ENCODE peak calls at places on chromosomes 1 and 21, in six cellular contexts. B, R, J, M, N and Z are unnamed samples.

GRCh38 chr1:151991663-151992344 is 1.9 kb downstream of the S100A10 start:
- DNase-seq in B (no peak), R (no peak), J (no peak), M (no peak), N (no peak), Z (no peak)

GRCh38 chr21:41315726-41316125 is 875 bp upstream of the FAM3B start:
- DNase-seq in B (no peak), R (no peak), J (no peak), M (no peak), N (no peak), Z (no peak)

GRCh38 chr1:75520862-75521261 is 90.1 kb downstream of the SLC44A5 start:
- DNase-seq in B (no peak), R (no peak), J (no peak), M (no peak), N (no peak), Z (no peak)

GRCh38 chr1:36476945-36477344 is 5.8 kb downstream of the CSF3R start:
- DNase-seq in B (no peak), R (no peak), J (no peak), M (no peak), N (no peak), Z (no peak)

GRCh38 chr1:30748098-30748698 is 9.4 kb downstream of the LAPTM5 start:
- DNase-seq in B (no peak), R (no peak), J (peak), M (no peak), N (no peak), Z (peak)

GRCh38 chr1:20730690-20731056 is 1.8 kb downstream of the SH2D5 start:
- DNase-seq in B (no peak), R (no peak), J (no peak), M (no peak), N (no peak), Z (no peak)

GRCh38 chr21:46100426-46100825 is 2.5 kb downstream of the COL6A2 start:
- DNase-seq in B (no peak), R (no peak), J (no peak), M (no peak), N (no peak), Z (no peak)

GRCh38 chr21:34274001-34274400 is 89.8 kb upstream of the KCNE2 start:
- DNase-seq in B (no peak), R (no peak), J (no peak), M (no peak), N (no peak), Z (no peak)

GRCh38 chr21:30714436-30714835 is 4.1 kb downstream of the KRTAP21-3 start:
- DNase-seq in B (no peak), R (no peak), J (no peak), M (no peak), N (no peak), Z (no peak)

GRCh38 chr1:44650159-44650831 is 24.0 kb downstream of the TMEM53 start:
- DNase-seq in B (no peak), R (no peak), J (no peak), M (no peak), N (no peak), Z (no peak)

GRCh38 chr21:36310016-36310415 is 10.0 kb upstream of the MORC3 start:
- DNase-seq in B (no peak), R (no peak), J (no peak), M (no peak), N (no peak), Z (no peak)

GRCh38 chr21:45073301-45074047 is 906 bp upstream of the ADARB1 start:
- DNase-seq in B (no peak), R (no peak), J (peak), M (no peak), N (no peak), Z (peak)

GRCh38 chr1:233255145-233255544 is 40.4 kb downstream of the PCNX2 start:
- DNase-seq in B (no peak), R (no peak), J (no peak), M (no peak), N (no peak), Z (no peak)

GRCh38 chr1:25875856-25876692 is 566 bp upstream of the PAQR7 start:
- DNase-seq in B (no peak), R (no peak), J (no peak), M (no peak), N (no peak), Z (no peak)

GRCh38 chr1:221871056-221871455 is 129.2 kb upstream of the DUSP10 start:
- DNase-seq in B (no peak), R (no peak), J (no peak), M (no peak), N (no peak), Z (no peak)

GRCh38 chr1:153991151-153991472 is 550 bp downstream of the RPS27 start:
- DNase-seq in B (no peak), R (no peak), J (no peak), M (no peak), N (no peak), Z (no peak)

GRCh38 chr21:41802684-41803083 is 35.8 kb upstream of the RIPK4 start:
- DNase-seq in B (no peak), R (no peak), J (no peak), M (peak), N (no peak), Z (no peak)

GRCh38 chr1:157994704-157995540 is 1.5 kb downstream of the KIRREL1 start:
- DNase-seq in B (no peak), R (no peak), J (no peak), M (no peak), N (no peak), Z (no peak)

GRCh38 chr1:34167091-34167788 is 2.2 kb upstream of the CSMD2 start:
- DNase-seq in B (no peak), R (no peak), J (no peak), M (no peak), N (no peak), Z (no peak)

GRCh38 chr1:235682216-235682615 is 32.6 kb upstream of the GNG4 start:
- DNase-seq in B (no peak), R (no peak), J (no peak), M (no peak), N (no peak), Z (no peak)

GRCh38 chr1:222071313-222071886 is 329.5 kb upstream of the DUSP10 start:
- DNase-seq in B (no peak), R (no peak), J (peak), M (no peak), N (no peak), Z (no peak)

GRCh38 chr1:237071641-237072420 is 29.8 kb downstream of the RYR2 start:
- DNase-seq in B (no peak), R (no peak), J (no peak), M (no peak), N (no peak), Z (no peak)

GRCh38 chr1:207644852-207645631 is at the start of gene CR1L:
- DNase-seq in B (peak), R (no peak), J (no peak), M (no peak), N (peak), Z (peak)

GRCh38 chr1:932776-933602 is 9.3 kb downstream of the SAMD11 start:
- DNase-seq in B (no peak), R (no peak), J (no peak), M (no peak), N (no peak), Z (no peak)

GRCh38 chr1:225813250-225813964 is 3.5 kb downstream of the EPHX1 start:
- DNase-seq in B (no peak), R (no peak), J (no peak), M (no peak), N (no peak), Z (peak)

GRCh38 chr1:63731117-63732043 is 42.4 kb upstream of the ROR1 start:
- DNase-seq in B (no peak), R (peak), J (no peak), M (no peak), N (peak), Z (no peak)

GRCh38 chr1:21012937-21013336 is 163.8 kb downstream of the EIF4G3 start:
- DNase-seq in B (no peak), R (no peak), J (no peak), M (no peak), N (no peak), Z (no peak)

GRCh38 chr1:108962681-108963051 is 618 bp downstream of the CLCC1 start:
- DNase-seq in B (no peak), R (no peak), J (peak), M (no peak), N (no peak), Z (no peak)

GRCh38 chr1:18681423-18681835 is 50.8 kb downstream of the PAX7 start:
- DNase-seq in B (no peak), R (no peak), J (peak), M (no peak), N (no peak), Z (peak)